ENCODE peak calls at places on chromosome 11, in five cellular contexts. M is myocyte; B is GM04504; S is stimulated activated CD8-positive, alpha-beta memory T cell treated with anti-CD3 and anti-CD28 coated beads, Interleukin-4, amount 100 ng/mL, for 1 hour; C is body of pancreas. T is an unnamed sample.

GRCh38 chr11:116607027-116607426 is 165.8 kb downstream of the BUD13 start:
- DNase-seq in C (no peak), M (no peak), B (no peak), S (no peak), T (no peak)

GRCh38 chr11:119617343-119617713 is 111.7 kb downstream of the NECTIN1 start:
- DNase-seq in S (no peak), B (no peak), M (no peak), C (no peak), T (no peak)

GRCh38 chr11:122808494-122808893 is 29.8 kb upstream of the CRTAM start:
- DNase-seq in S (no peak), M (no peak), C (no peak), B (no peak), T (no peak)

GRCh38 chr11:128406365-128406706 is 181.0 kb downstream of the ETS1 start:
- DNase-seq in S (no peak), M (no peak), C (no peak), B (no peak), T (no peak)

GRCh38 chr11:64123102-64123434 is 42.8 kb downstream of the MACROD1 start:
- DNase-seq in S (no peak), C (peak), B (no peak), M (no peak), T (no peak)

GRCh38 chr11:35330156-35330889 is 89.0 kb downstream of the SLC1A2 start:
- DNase-seq in S (no peak), M (no peak), B (no peak), C (no peak), T (no peak)

GRCh38 chr11:19903620-19904069 is 191.0 kb downstream of the NAV2 start:
- DNase-seq in C (peak), S (no peak), B (peak), M (peak), T (no peak)

GRCh38 chr11:59062602-59063529 is 23.2 kb upstream of the GLYATL1B start:
- DNase-seq in B (no peak), M (no peak), C (no peak), S (no peak), T (no peak)

GRCh38 chr11:8234425-8234821 is 29.3 kb downstream of the LMO1 start:
- DNase-seq in M (no peak), S (no peak), C (no peak), B (no peak), T (no peak)

GRCh38 chr11:107792049-107792443 is 66.5 kb downstream of the SLC35F2 start:
- DNase-seq in B (no peak), C (no peak), S (no peak), M (no peak), T (no peak)

GRCh38 chr11:134755535-134755934 is 343.5 kb upstream of the B3GAT1 start:
- DNase-seq in M (no peak), C (no peak), B (no peak), S (no peak), T (no peak)

GRCh38 chr11:67452141-67452952 is at the start of gene GPR152:
- DNase-seq in C (peak), M (peak), S (no peak), B (no peak), T (no peak)

T was measured in central memory CD8-positive, alpha-beta T cell.